ENCODE peak calls at places on chromosomes 12 and 14, in seven cellular contexts. M, W, A, H, Q, U and I are unnamed samples.

GRCh38 chr12:122423258-122424165 is 1.0 kb upstream of the CLIP1 start:
- DNase-seq in M (peak), W (peak), A (peak), H (no peak), Q (peak), U (no peak), I (peak)

GRCh38 chr12:32108829-32109228 is 2.2 kb downstream of the BICD1 start:
- DNase-seq in M (no peak), W (no peak), A (no peak), H (no peak), Q (no peak), U (no peak), I (no peak)

GRCh38 chr14:32509632-32510187 is 180.6 kb downstream of the AKAP6 start:
- DNase-seq in M (peak), W (peak), A (peak), H (no peak), Q (peak), U (peak), I (no peak)

GRCh38 chr12:118060301-118061010 is 523 bp downstream of the WSB2 start:
- DNase-seq in M (no peak), W (peak), A (peak), H (no peak), Q (peak), U (peak), I (peak)

GRCh38 chr12:4526923-4527546 is 11.7 kb upstream of the RAD51AP1 start:
- DNase-seq in M (peak), W (no peak), A (no peak), H (peak), Q (no peak), U (no peak), I (no peak)

GRCh38 chr12:130608132-130608531 is 108.0 kb downstream of the RIMBP2 start:
- DNase-seq in M (no peak), W (no peak), A (no peak), H (no peak), Q (no peak), U (no peak), I (no peak)

GRCh38 chr12:49538740-49539403 is at the start of gene KCNH3:
- DNase-seq in M (peak), W (peak), A (peak), H (peak), Q (peak), U (peak), I (peak)

GRCh38 chr14:41229824-41230223 is 376.9 kb upstream of the LRFN5 start:
- DNase-seq in M (no peak), W (no peak), A (no peak), H (no peak), Q (no peak), U (no peak), I (no peak)

GRCh38 chr12:130199536-130200390 is 37.5 kb downstream of the FZD10 start:
- DNase-seq in M (no peak), W (no peak), A (no peak), H (no peak), Q (no peak), U (no peak), I (no peak)

GRCh38 chr14:67602995-67603545 is 3.0 kb upstream of the PIGH start:
- DNase-seq in M (no peak), W (no peak), A (no peak), H (no peak), Q (no peak), U (no peak), I (no peak)

GRCh38 chr12:102964872-102965271 is 7.4 kb downstream of the ASCL1 start:
- DNase-seq in M (no peak), W (no peak), A (peak), H (no peak), Q (no peak), U (peak), I (peak)

GRCh38 chr14:94367347-94367746 is 21.1 kb downstream of the SERPINA1 start:
- DNase-seq in M (no peak), W (peak), A (no peak), H (no peak), Q (no peak), U (no peak), I (no peak)

GRCh38 chr14:61322799-61323290 is 1.5 kb downstream of the PRKCH start:
- DNase-seq in M (peak), W (no peak), A (no peak), H (peak), Q (no peak), U (no peak), I (no peak)

DNA sequence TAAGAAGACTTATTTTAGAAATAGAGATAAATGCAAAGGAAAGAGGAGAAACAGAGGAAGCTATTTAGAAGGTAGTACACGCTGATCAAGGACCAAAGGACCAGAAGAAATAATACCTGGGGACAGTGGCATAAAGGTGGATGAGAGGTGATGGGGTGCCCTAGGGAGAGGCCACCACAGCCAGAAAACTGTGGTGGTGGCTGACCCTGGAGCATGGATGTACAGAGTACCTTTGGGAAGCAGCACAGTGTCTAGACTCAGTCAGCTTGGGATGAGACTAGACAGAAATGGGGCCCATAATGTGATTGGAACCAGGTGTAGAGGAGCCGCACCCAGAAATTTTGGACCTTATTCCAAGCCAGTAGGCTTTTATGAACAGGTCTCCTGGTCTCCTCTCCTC is 17.2 kb downstream of the RASSF8 start:
- DNase-seq in M (no peak), W (no peak), A (no peak), H (no peak), Q (no peak), U (no peak), I (no peak)
- H3K4me3 ChIP-seq in M (no peak), W (no peak), A (no peak), H (no peak), Q (no peak), U (no peak), I (no peak)

GRCh38 chr12:119667577-119668314 is at the start of gene PRKAB1:
- DNase-seq in M (peak), W (peak), A (peak), H (peak), Q (peak), U (peak), I (peak)

GRCh38 chr12:119672194-119672593 is 4.3 kb downstream of the PRKAB1 start:
- DNase-seq in M (no peak), W (no peak), A (no peak), H (no peak), Q (no peak), U (no peak), I (no peak)

GRCh38 chr12:119668315-119668651 is 350 bp downstream of the PRKAB1 start:
- DNase-seq in M (peak), W (no peak), A (no peak), H (no peak), Q (no peak), U (no peak), I (no peak)

GRCh38 chr12:119671070-119671469 is 3.1 kb downstream of the PRKAB1 start:
- DNase-seq in M (no peak), W (no peak), A (no peak), H (no peak), Q (no peak), U (no peak), I (no peak)

DNA sequence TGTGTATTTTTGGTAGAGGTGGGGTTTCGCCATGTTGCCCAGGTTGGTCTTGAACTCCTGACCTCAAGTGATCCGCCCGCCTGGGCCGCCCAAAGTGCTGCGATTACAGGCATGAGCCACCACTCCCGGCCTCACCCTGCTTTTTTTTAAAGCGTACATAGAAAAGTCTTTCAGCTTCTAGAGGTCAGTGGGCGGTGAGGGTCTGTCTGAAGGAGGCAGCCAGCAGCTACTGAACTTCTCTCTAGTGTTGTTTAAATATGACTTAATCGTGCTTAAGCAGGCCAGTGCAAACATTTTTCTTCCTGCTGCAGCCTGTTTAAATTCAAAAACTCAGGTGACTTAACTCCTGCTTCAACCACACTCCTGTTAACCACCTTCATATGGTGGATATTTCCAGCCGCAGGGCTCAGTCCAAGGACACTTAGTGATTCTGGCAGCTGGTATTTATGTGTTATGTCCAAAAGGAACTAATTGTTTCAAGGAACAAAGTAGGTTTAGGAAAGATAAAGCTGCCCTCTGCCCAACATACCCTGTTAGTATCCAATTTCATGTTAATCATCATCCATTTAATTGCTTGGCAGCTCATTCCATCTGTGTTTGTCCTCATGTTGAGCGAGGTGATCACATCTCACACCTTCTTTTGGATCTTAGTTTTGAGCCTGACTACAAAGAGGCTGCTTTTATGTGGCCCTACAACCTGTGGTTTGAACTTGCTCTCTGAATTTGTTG is 2.0 kb downstream of the PRKAB1 start:
- DNase-seq in M (no peak), W (no peak), A (peak), H (no peak), Q (no peak), U (peak), I (peak)
- H3K4me3 ChIP-seq in M (peak), W (no peak), A (peak), H (no peak), Q (no peak), U (no peak), I (no peak)

GRCh38 chr12:89924191-89924590 is 215.6 kb upstream of the ATP2B1 start:
- DNase-seq in M (no peak), W (no peak), A (no peak), H (no peak), Q (no peak), U (no peak), I (no peak)

GRCh38 chr12:89932950-89933349 is 224.3 kb upstream of the ATP2B1 start:
- DNase-seq in M (peak), W (no peak), A (no peak), H (no peak), Q (no peak), U (no peak), I (no peak)

GRCh38 chr12:89928467-89928866 is 219.8 kb upstream of the ATP2B1 start:
- DNase-seq in M (no peak), W (no peak), A (no peak), H (no peak), Q (no peak), U (no peak), I (no peak)

GRCh38 chr12:89927226-89927698 is 218.6 kb upstream of the ATP2B1 start:
- DNase-seq in M (no peak), W (no peak), A (no peak), H (no peak), Q (no peak), U (no peak), I (no peak)
- H3K4me3 ChIP-seq in M (no peak), W (no peak), A (no peak), H (no peak), Q (no peak), U (no peak), I (no peak)

GRCh38 chr12:96186902-96187301 is 7.3 kb upstream of the ELK3 start:
- DNase-seq in M (no peak), W (no peak), A (no peak), H (no peak), Q (no peak), U (no peak), I (no peak)

GRCh38 chr12:96185914-96186313 is 8.3 kb upstream of the ELK3 start:
- DNase-seq in M (no peak), W (no peak), A (no peak), H (no peak), Q (no peak), U (no peak), I (no peak)

GRCh38 chr12:96189781-96190180 is 4.4 kb upstream of the ELK3 start:
- DNase-seq in M (no peak), W (no peak), A (no peak), H (no peak), Q (no peak), U (no peak), I (no peak)

GRCh38 chr12:96187675-96188355 is 6.4 kb upstream of the ELK3 start:
- DNase-seq in M (no peak), W (no peak), A (no peak), H (no peak), Q (no peak), U (no peak), I (no peak)

GRCh38 chr12:96183734-96184370 is 10.3 kb upstream of the ELK3 start:
- DNase-seq in M (no peak), W (no peak), A (no peak), H (no peak), Q (no peak), U (no peak), I (no peak)
- H3K4me3 ChIP-seq in M (no peak), W (no peak), A (no peak), H (no peak), Q (no peak), U (no peak), I (no peak)

GRCh38 chr14:92658160-92658559 is 90.3 kb downstream of the LGMN start:
- DNase-seq in M (no peak), W (no peak), A (no peak), H (no peak), Q (no peak), U (no peak), I (no peak)
- H3K4me3 ChIP-seq in M (no peak), W (no peak), A (no peak), H (peak), Q (no peak), U (no peak), I (no peak)

GRCh38 chr14:21258889-21259787 is 10.1 kb downstream of the HNRNPC start:
- DNase-seq in M (no peak), W (no peak), A (no peak), H (no peak), Q (no peak), U (no peak), I (no peak)

GRCh38 chr14:21255385-21256101 is 13.7 kb downstream of the HNRNPC start:
- DNase-seq in M (peak), W (no peak), A (no peak), H (no peak), Q (no peak), U (no peak), I (no peak)

GRCh38 chr14:21256539-21257394 is 12.5 kb downstream of the HNRNPC start:
- DNase-seq in M (no peak), W (no peak), A (no peak), H (no peak), Q (no peak), U (no peak), I (no peak)

GRCh38 chr14:21258194-21258888 is 10.9 kb downstream of the HNRNPC start:
- DNase-seq in M (no peak), W (no peak), A (no peak), H (no peak), Q (no peak), U (no peak), I (no peak)

DNA sequence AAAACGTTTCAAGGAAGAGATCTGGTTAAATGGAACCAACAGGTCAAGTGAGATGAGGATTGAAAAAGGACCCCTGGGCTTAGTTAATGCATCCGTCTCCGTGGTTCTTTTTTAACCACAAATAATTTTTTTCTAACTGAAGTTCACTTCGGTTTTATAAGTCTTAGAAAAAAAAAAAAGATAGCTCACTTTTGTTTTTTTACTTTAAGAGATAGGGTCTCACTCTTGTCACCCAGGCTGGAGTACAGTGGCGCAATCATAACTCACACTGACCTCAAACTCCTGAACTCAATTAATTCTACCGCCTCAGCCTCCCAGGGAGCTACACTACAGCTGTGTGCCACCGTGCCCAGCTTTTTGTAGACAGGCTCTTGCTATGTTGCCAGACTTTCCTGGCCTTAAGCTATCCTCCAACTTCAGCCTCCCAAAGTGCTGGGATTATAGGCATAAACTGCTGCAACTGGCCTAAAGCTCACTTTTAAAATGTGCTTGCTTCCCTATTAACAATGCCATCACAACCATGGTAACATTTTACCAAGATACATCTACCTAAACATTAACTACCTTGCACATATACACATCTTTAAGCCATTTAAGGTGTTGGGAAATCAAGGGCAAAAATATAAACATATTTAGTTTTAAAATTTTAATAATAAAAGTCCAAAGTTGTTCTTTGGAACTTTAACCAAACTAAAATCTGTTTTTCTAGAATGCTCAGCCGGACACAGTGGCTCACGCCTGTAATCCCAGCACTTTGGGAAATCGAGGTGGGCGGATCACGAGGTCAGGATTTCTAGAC is 11.6 kb downstream of the HNRNPC start:
- DNase-seq in M (no peak), W (no peak), A (no peak), H (no peak), Q (peak), U (no peak), I (no peak)
- H3K4me3 ChIP-seq in M (no peak), W (no peak), A (no peak), H (peak), Q (no peak), U (no peak), I (no peak)